ENCODE peak calls at places on chromosome 15, in nine cellular contexts. Z, P, T, N, E, J, F, M and Y are unnamed samples. For H3K9me3 and H3K4me1, the result is how much of the 10 kb centered on the place peaks cover.

GRCh38 chr15:98515186-98515585 is 133.2 kb upstream of the IGF1R start:
- DNase-seq in N (no peak), M (no peak), Z (no peak), T (no peak), F (no peak), E (peak), P (peak), J (no peak), Y (no peak)

GRCh38 chr15:50148362-50148963 is 29.4 kb upstream of the ATP8B4 start:
- DNase-seq in N (no peak), M (no peak), J (no peak), P (no peak), Z (no peak), F (no peak), E (no peak), T (peak), Y (no peak)

GRCh38 chr15:67690936-67691335 is 134.4 kb upstream of the SKOR1 start:
- DNase-seq in J (no peak), T (peak), Z (no peak), E (no peak), F (no peak), P (no peak), N (no peak), M (no peak), Y (no peak)

GRCh38 chr15:43204016-43204901 is 16.6 kb downstream of the EPB42 start:
- DNase-seq in E (peak), F (no peak), M (peak), T (peak), N (no peak), P (no peak), Z (no peak), J (peak), Y (no peak)

GRCh38 chr15:47374222-47374621 is 343.1 kb upstream of the SEMA6D start:
- DNase-seq in Z (no peak), M (no peak), T (peak), P (no peak), J (no peak), F (no peak), N (no peak), E (no peak), Y (no peak)

GRCh38 chr15:100457201-100457600 is 71.5 kb downstream of the CERS3 start:
- DNase-seq in Z (no peak), J (no peak), M (no peak), P (no peak), E (no peak), N (no peak), F (no peak), T (peak), Y (no peak)

GRCh38 chr15:39077998-39078397 is 502.9 kb upstream of the THBS1 start:
- DNase-seq in E (no peak), F (no peak), M (no peak), N (no peak), P (no peak), J (no peak), Z (no peak), T (no peak), Y (no peak)

GRCh38 chr15:37015025-37015424 is 85.3 kb downstream of the MEIS2 start:
- DNase-seq in M (peak), E (no peak), N (no peak), T (no peak), Z (peak), P (no peak), J (no peak), F (no peak), Y (no peak)

GRCh38 chr15:64597469-64597806 is 137.1 kb downstream of the ZNF609 start:
- DNase-seq in T (no peak), P (no peak), Z (no peak), J (no peak), F (no peak), N (no peak), M (no peak), E (no peak), Y (no peak)

GRCh38 chr15:61138151-61138550 is 91.0 kb downstream of the RORA start:
- DNase-seq in P (no peak), M (no peak), T (peak), F (no peak), E (no peak), J (no peak), N (no peak), Z (no peak), Y (no peak)

GRCh38 chr15:91889143-91889815 is 35.8 kb downstream of the SLCO3A1 start:
- DNase-seq in M (no peak), P (no peak), N (no peak), T (no peak), J (no peak), F (no peak), E (no peak), Z (no peak), Y (no peak)

GRCh38 chr15:59622289-59622688 is 10.7 kb downstream of the GCNT3 start:
- DNase-seq in N (peak), M (peak), P (no peak), T (peak), F (no peak), J (no peak), E (no peak), Z (no peak), Y (no peak)

GRCh38 chr15:57171414-57171813 is 204.9 kb upstream of the CGNL1 start:
- DNase-seq in P (no peak), M (no peak), Z (no peak), J (no peak), F (no peak), T (peak), E (no peak), N (no peak), Y (no peak)

GRCh38 chr15:59292393-59292792 is 80.3 kb downstream of the MYO1E start:
- DNase-seq in E (no peak), P (no peak), J (no peak), N (no peak), M (no peak), Z (no peak), T (peak), F (no peak), Y (no peak)

GRCh38 chr15:22884344-22884743 is 45.9 kb downstream of the NIPA2 start:
- DNase-seq in Z (no peak), T (no peak), N (no peak), P (no peak), J (no peak), M (no peak), F (no peak), E (no peak), Y (no peak)

GRCh38 chr15:68678746-68679145 is 100.0 kb downstream of the CORO2B start:
- DNase-seq in T (no peak), J (no peak), F (peak), E (no peak), Z (no peak), N (peak), M (no peak), P (no peak), Y (no peak)

GRCh38 chr15:29613951-29614382 is 208.3 kb downstream of the TJP1 start:
- DNase-seq in Z (no peak), N (no peak), P (no peak), E (no peak), T (no peak), M (no peak), J (no peak), F (no peak), Y (no peak)

GRCh38 chr15:77097317-77097721 is 26.4 kb upstream of the TSPAN3 start:
- DNase-seq in T (no peak), P (no peak), M (no peak), N (no peak), F (no peak), Z (peak), E (no peak), J (no peak), Y (no peak)

GRCh38 chr15:98855815-98856539 is 151.6 kb downstream of the PGPEP1L start:
- DNase-seq in Z (no peak), F (no peak), E (no peak), T (no peak), P (no peak), J (no peak), N (no peak), M (no peak), Y (no peak)

GRCh38 chr15:51069983-51070382 is 24.7 kb downstream of the TNFAIP8L3 start:
- DNase-seq in P (no peak), N (no peak), E (no peak), J (no peak), Z (no peak), M (no peak), T (no peak), F (no peak), Y (no peak)

GRCh38 chr15:83380026-83380425 is 67.1 kb upstream of the SH3GL3 start:
- DNase-seq in J (no peak), F (no peak), E (no peak), Z (no peak), N (no peak), T (no peak), M (no peak), P (no peak), Y (no peak)

GRCh38 chr15:36959746-36960145 is 140.6 kb downstream of the MEIS2 start:
- DNase-seq in N (no peak), M (no peak), T (no peak), Z (no peak), J (no peak), E (no peak), P (no peak), F (no peak), Y (no peak)

GRCh38 chr15:29690765-29691475 is 131.3 kb downstream of the TJP1 start:
- DNase-seq in J (no peak), F (no peak), M (no peak), Z (peak), P (no peak), N (peak), E (no peak), T (peak), Y (no peak)

DNA sequence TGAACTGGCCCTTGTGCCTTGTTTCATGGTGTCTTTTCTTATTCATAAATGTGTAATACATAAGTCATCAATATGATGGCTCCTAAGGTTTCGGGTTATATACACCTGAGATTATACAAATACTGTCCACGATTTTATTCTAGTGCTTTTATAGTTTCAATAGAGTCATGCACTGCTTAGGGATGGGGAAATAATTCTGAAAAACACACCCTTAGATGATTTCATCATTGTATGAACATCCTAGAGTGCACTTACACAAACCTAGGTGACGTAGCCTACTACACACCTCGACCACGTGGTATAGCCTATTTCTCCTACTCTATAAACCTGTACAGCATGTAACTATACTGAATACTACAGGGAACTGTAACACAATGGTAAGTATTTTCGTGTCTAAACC is 988.8 kb upstream of the NR2F2 start:
- DNase-seq in J (no peak), E (no peak), P (no peak), F (no peak), T (no peak), N (no peak), Z (no peak), M (no peak), Y (no peak)
- H3K9me3 ChIP-seq in J (under half), E (under half), P (under half), F (under half), T (under half), N (under half), Z (under half), M (under half), Y (under half)

DNA sequence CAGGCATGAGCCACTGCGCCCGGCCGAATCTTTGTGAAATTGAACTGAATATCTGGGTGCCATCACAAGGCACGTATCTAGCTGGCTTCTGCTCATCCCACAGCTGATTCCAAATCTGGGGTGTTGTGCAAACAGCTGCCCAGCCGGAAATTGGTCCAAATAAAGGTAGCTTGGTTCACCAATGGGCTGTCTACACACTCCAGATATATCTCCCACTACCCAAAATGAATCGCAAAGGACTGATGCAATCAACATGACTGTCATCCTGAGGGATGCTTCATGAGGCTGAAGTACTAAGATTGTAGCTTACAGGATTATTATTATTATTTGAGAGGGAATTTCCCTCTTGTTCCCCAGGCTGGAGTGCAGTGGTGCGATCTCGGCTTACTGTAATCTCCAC is 28.1 kb downstream of the LARP6 start:
- DNase-seq in J (no peak), P (no peak), M (no peak), Z (peak), N (no peak), T (no peak), E (peak), F (no peak), Y (no peak)
- H3K27ac ChIP-seq in J (no peak), P (no peak), M (no peak), Z (no peak), N (peak), T (no peak), E (no peak), F (no peak), Y (no peak)

GRCh38 chr15:90675464-90675863 is 41.7 kb upstream of the BLM start:
- DNase-seq in F (no peak), E (no peak), J (no peak), M (no peak), P (no peak), N (no peak), T (no peak), Z (no peak), Y (no peak)
- H3K4me1 ChIP-seq in F (under half), E (under half), J (under half), M (under half), P (under half), N (under half), T (under half), Z (under half), Y (under half)

GRCh38 chr15:27635916-27636315 is 463.2 kb downstream of the OCA2 start:
- DNase-seq in F (no peak), P (no peak), J (no peak), E (no peak), Z (no peak), M (no peak), N (no peak), T (no peak), Y (no peak)

GRCh38 chr15:27639595-27639994 is 459.5 kb downstream of the OCA2 start:
- DNase-seq in T (no peak), M (no peak), E (no peak), N (no peak), J (no peak), F (no peak), P (no peak), Z (no peak), Y (no peak)

DNA sequence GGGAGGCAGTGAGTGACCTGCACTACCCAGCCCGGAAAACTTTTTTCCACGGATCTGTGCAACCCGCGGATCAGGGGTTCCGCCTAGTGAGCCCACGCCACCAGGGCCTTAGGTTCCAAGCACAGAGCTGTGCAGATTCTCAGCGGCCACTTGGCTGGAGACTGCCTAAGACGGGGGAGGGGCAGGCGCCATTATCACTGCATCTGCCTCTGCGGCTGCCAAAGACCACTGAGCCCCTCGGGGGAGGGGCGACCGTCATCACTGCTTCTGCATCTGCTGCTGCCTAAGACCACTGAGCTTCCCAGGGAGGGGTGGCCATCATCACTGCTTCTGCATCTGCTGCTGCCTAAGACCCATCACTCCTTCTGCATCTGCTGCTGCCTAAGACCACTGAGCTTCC is 460.2 kb downstream of the OCA2 start:
- DNase-seq in N (no peak), T (no peak), E (no peak), Z (no peak), P (no peak), F (no peak), M (no peak), J (no peak), Y (no peak)
- H3K9me3 ChIP-seq in N (under half), T (under half), E (under half), Z (under half), P (under half), F (under half), M (under half), J (under half), Y (under half)

DNA sequence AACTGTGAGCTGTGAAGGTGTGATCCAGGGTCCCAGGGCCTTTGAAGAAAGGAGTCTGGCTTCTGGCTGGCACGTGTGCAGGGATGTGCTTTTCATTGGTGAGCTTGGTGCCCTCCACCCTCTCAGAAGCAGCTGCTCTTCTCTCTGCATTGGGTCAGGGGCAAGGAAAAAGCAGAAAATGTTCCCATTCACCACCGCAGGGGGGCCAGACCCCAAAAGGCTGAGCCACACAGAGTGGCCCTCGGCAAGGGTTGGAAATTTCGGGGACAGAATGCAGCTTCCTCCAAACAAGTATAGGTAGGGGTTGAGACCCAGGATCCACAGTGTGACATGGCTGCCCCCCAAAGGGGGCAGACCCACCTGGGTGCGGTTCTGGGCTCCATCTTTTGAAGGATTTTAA is 2.5 kb downstream of the CSK start:
- DNase-seq in J (no peak), M (no peak), Z (no peak), N (peak), E (no peak), P (no peak), F (no peak), T (no peak), Y (no peak)
- H3K27ac ChIP-seq in J (peak), M (peak), Z (peak), N (peak), E (peak), P (no peak), F (peak), T (no peak), Y (no peak)

GRCh38 chr15:41424809-41425208 is 7.9 kb downstream of the RTF1 start:
- DNase-seq in Z (no peak), J (no peak), T (no peak), N (no peak), E (no peak), P (no peak), F (peak), M (no peak), Y (no peak)

GRCh38 chr15:41435037-41435786 is 18.3 kb downstream of the RTF1 start:
- DNase-seq in J (no peak), T (no peak), P (no peak), F (no peak), N (no peak), Z (no peak), M (no peak), E (no peak), Y (no peak)

GRCh38 chr15:41423979-41424659 is 7.2 kb downstream of the RTF1 start:
- DNase-seq in F (no peak), E (no peak), N (no peak), J (no peak), M (no peak), T (no peak), P (no peak), Z (no peak), Y (no peak)

GRCh38 chr15:41429003-41429890 is 12.4 kb downstream of the RTF1 start:
- DNase-seq in Z (no peak), P (no peak), J (no peak), N (no peak), T (peak), M (no peak), E (no peak), F (peak), Y (no peak)
- H3K4me1 ChIP-seq in Z (under half), P (under half), J (under half), N (under half), T (under half), M (under half), E (under half), F (under half), Y (under half)

DNA sequence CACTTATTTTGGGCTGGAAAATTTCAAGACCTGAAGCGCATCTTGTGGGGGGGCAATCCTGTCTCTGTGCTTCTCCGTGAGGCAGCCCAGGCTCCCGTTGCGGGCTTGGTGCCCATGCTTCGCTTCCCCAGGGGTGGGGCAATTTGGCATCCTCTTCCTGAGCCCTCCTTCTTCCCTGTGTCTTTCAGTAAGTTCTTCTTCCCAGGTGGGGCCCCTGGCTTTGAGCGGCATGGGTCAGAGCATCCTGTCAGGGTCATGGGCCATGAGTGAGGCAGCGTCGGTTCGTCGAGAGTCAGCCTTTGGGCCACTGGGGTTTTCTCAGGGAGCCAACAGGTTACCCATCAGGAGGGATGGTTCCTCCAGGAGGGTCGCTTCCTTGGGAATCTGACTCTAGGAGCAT is 200.7 kb downstream of the UBE3A start:
- DNase-seq in P (no peak), Z (no peak), N (peak), E (no peak), J (peak), M (peak), T (no peak), F (peak), Y (no peak)
- H3K9me3 ChIP-seq in P (under half), Z (under half), N (half or more), E (under half), J (under half), M (under half), T (half or more), F (under half), Y (under half)

DNA sequence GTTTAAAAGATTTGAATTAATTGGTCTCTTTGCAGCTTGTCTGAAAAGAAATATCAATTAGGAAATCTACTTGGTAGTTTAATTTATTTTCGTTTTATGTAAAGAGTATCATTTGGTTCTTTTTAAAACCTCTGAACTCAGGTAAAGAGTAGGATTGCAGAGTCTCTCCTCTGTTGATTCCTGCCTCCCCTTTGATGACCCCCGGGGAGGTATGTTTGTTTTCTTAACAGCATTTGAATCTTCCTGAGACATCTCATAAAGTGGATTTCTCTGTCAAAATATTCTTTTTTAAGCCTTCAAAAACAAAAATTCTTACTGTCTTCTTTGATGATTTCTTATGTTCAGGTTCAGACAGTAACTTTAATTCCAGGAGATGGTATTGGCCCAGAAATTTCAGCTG is 8.0 kb downstream of the IDH3A start:
- DNase-seq in E (no peak), N (no peak), Z (no peak), J (no peak), M (no peak), T (no peak), P (no peak), F (no peak), Y (no peak)
- H3K27ac ChIP-seq in E (no peak), N (peak), Z (no peak), J (peak), M (no peak), T (no peak), P (no peak), F (no peak), Y (no peak)

GRCh38 chr15:62474021-62474770 is 309.1 kb upstream of the C2CD4B start:
- DNase-seq in M (no peak), P (no peak), J (no peak), E (no peak), N (no peak), F (peak), T (no peak), Z (no peak), Y (no peak)
- H3K4me1 ChIP-seq in M (under half), P (under half), J (half or more), E (half or more), N (under half), F (half or more), T (under half), Z (half or more), Y (under half)

GRCh38 chr15:73333001-73333400 is 35.8 kb downstream of the HCN4 start:
- DNase-seq in E (no peak), T (no peak), F (peak), M (no peak), P (no peak), N (peak), Z (no peak), J (no peak), Y (no peak)
- H3K9me3 ChIP-seq in E (under half), T (under half), F (under half), M (under half), P (under half), N (under half), Z (under half), J (under half), Y (under half)